ENCODE peak calls at places on chromosomes 16 and 17, in nine cellular contexts. One of them, this sample, is unnamed.

GRCh38 chr16:51705142-51705541 is 554.1 kb upstream of the SALL1 start:
- DNase-seq in ascending aorta: no peak
- DNase-seq in BE2C: no peak
- DNase-seq in mesenchymal stem cell: no peak
- DNase-seq in CD8-positive, alpha-beta memory T cell: no peak
- DNase-seq in body of pancreas: no peak
- DNase-seq in right lobe of liver: no peak
- DNase-seq in endodermal cell: no peak
- DNase-seq in tibial artery: no peak
- DNase-seq in this sample: no peak

GRCh38 chr16:85867189-85867588 is 31.8 kb upstream of the IRF8 start:
- DNase-seq in right lobe of liver: no peak
- DNase-seq in tibial artery: no peak
- DNase-seq in mesenchymal stem cell: no peak
- DNase-seq in endodermal cell: no peak
- DNase-seq in ascending aorta: no peak
- DNase-seq in CD8-positive, alpha-beta memory T cell: no peak
- DNase-seq in BE2C: no peak
- DNase-seq in body of pancreas: no peak
- DNase-seq in this sample: no peak

GRCh38 chr16:66298571-66299120 is 67.8 kb upstream of the CDH5 start:
- DNase-seq in mesenchymal stem cell: no peak
- DNase-seq in tibial artery: no peak
- DNase-seq in BE2C: no peak
- DNase-seq in body of pancreas: no peak
- DNase-seq in endodermal cell: no peak
- DNase-seq in ascending aorta: no peak
- DNase-seq in right lobe of liver: peak; percentile 6
- DNase-seq in CD8-positive, alpha-beta memory T cell: no peak
- DNase-seq in this sample: no peak

GRCh38 chr16:71917900-71918299 is 22.6 kb downstream of the IST1 start:
- DNase-seq in right lobe of liver: no peak
- DNase-seq in tibial artery: no peak
- DNase-seq in body of pancreas: no peak
- DNase-seq in mesenchymal stem cell: peak; percentile 76
- DNase-seq in ascending aorta: no peak
- DNase-seq in CD8-positive, alpha-beta memory T cell: no peak
- DNase-seq in endodermal cell: no peak
- DNase-seq in BE2C: no peak
- DNase-seq in this sample: no peak

GRCh38 chr17:38733315-38734234 is 3.4 kb downstream of the CISD3 start:
- DNase-seq in BE2C: peak; percentile 49
- DNase-seq in mesenchymal stem cell: no peak
- DNase-seq in tibial artery: no peak
- DNase-seq in ascending aorta: no peak
- DNase-seq in right lobe of liver: no peak
- DNase-seq in endodermal cell: peak; percentile 83
- DNase-seq in body of pancreas: peak; percentile 85
- DNase-seq in CD8-positive, alpha-beta memory T cell: no peak
- DNase-seq in this sample: no peak

GRCh38 chr16:78437352-78437968 is 338.0 kb downstream of the WWOX start:
- DNase-seq in endodermal cell: peak; percentile 65
- DNase-seq in right lobe of liver: no peak
- DNase-seq in mesenchymal stem cell: peak; percentile 43
- DNase-seq in BE2C: peak; percentile 23
- DNase-seq in CD8-positive, alpha-beta memory T cell: peak; percentile 8
- DNase-seq in tibial artery: no peak
- DNase-seq in ascending aorta: no peak
- DNase-seq in body of pancreas: peak; percentile 27
- DNase-seq in this sample: peak; percentile 26

GRCh38 chr17:44872131-44872768 is 24.6 kb downstream of the HIGD1B start:
- DNase-seq in CD8-positive, alpha-beta memory T cell: no peak
- DNase-seq in endodermal cell: no peak
- DNase-seq in BE2C: no peak
- DNase-seq in right lobe of liver: no peak
- DNase-seq in ascending aorta: peak; percentile 64
- DNase-seq in tibial artery: peak; percentile 63
- DNase-seq in body of pancreas: no peak
- DNase-seq in mesenchymal stem cell: no peak
- DNase-seq in this sample: no peak

GRCh38 chr16:84144859-84145639 is at the start of the genes DNAAF1 and HSDL1:
- DNase-seq in right lobe of liver: peak; percentile 94
- DNase-seq in mesenchymal stem cell: peak; percentile 82
- DNase-seq in BE2C: peak; percentile 94
- DNase-seq in ascending aorta: peak; percentile 93
- DNase-seq in body of pancreas: peak; percentile 92
- DNase-seq in tibial artery: peak; percentile 93
- DNase-seq in endodermal cell: peak; percentile 98
- DNase-seq in CD8-positive, alpha-beta memory T cell: peak; percentile 95
- DNase-seq in this sample: peak; percentile 86

GRCh38 chr17:39264119-39264518 is 38.4 kb upstream of the STAC2 start:
- DNase-seq in ascending aorta: no peak
- DNase-seq in body of pancreas: no peak
- DNase-seq in CD8-positive, alpha-beta memory T cell: no peak
- DNase-seq in endodermal cell: no peak
- DNase-seq in mesenchymal stem cell: no peak
- DNase-seq in tibial artery: no peak
- DNase-seq in BE2C: no peak
- DNase-seq in right lobe of liver: no peak
- DNase-seq in this sample: no peak

GRCh38 chr17:5373112-5373511 is 46.4 kb downstream of the NUP88 start:
- DNase-seq in tibial artery: no peak
- DNase-seq in CD8-positive, alpha-beta memory T cell: no peak
- DNase-seq in right lobe of liver: no peak
- DNase-seq in body of pancreas: no peak
- DNase-seq in ascending aorta: no peak
- DNase-seq in BE2C: no peak
- DNase-seq in mesenchymal stem cell: no peak
- DNase-seq in endodermal cell: no peak
- DNase-seq in this sample: no peak

GRCh38 chr17:77153487-77153886 is 12.7 kb downstream of the SEC14L1 start:
- DNase-seq in endodermal cell: no peak
- DNase-seq in right lobe of liver: no peak
- DNase-seq in mesenchymal stem cell: no peak
- DNase-seq in ascending aorta: no peak
- DNase-seq in tibial artery: no peak
- DNase-seq in CD8-positive, alpha-beta memory T cell: no peak
- DNase-seq in BE2C: no peak
- DNase-seq in body of pancreas: no peak
- DNase-seq in this sample: no peak

GRCh38 chr17:58587713-58588117 is 73.3 kb upstream of the MTMR4 start:
- DNase-seq in body of pancreas: peak; percentile 54
- DNase-seq in endodermal cell: peak; percentile 97
- DNase-seq in CD8-positive, alpha-beta memory T cell: peak; percentile 32
- DNase-seq in mesenchymal stem cell: peak; percentile 54
- DNase-seq in tibial artery: peak; percentile 67
- DNase-seq in BE2C: peak; percentile 69
- DNase-seq in ascending aorta: peak; percentile 74
- DNase-seq in right lobe of liver: peak; percentile 64
- DNase-seq in this sample: peak; percentile 31

GRCh38 chr16:81493755-81494433 is 49.3 kb downstream of the CMIP start:
- DNase-seq in ascending aorta: no peak
- DNase-seq in endodermal cell: peak; percentile 68
- DNase-seq in BE2C: no peak
- DNase-seq in tibial artery: no peak
- DNase-seq in mesenchymal stem cell: peak; percentile 79
- DNase-seq in right lobe of liver: peak; percentile 78
- DNase-seq in CD8-positive, alpha-beta memory T cell: no peak
- DNase-seq in body of pancreas: peak; percentile 94
- DNase-seq in this sample: no peak

GRCh38 chr16:87593710-87594258 is 8.5 kb upstream of the JPH3 start:
- DNase-seq in tibial artery: no peak
- DNase-seq in mesenchymal stem cell: no peak
- DNase-seq in endodermal cell: no peak
- DNase-seq in body of pancreas: no peak
- DNase-seq in CD8-positive, alpha-beta memory T cell: no peak
- DNase-seq in ascending aorta: no peak
- DNase-seq in right lobe of liver: no peak
- DNase-seq in BE2C: no peak
- DNase-seq in this sample: no peak

GRCh38 chr16:2934450-2934849 is 22.7 kb downstream of the FLYWCH1 start:
- DNase-seq in body of pancreas: no peak
- DNase-seq in tibial artery: no peak
- DNase-seq in CD8-positive, alpha-beta memory T cell: no peak
- DNase-seq in endodermal cell: no peak
- DNase-seq in right lobe of liver: no peak
- DNase-seq in ascending aorta: no peak
- DNase-seq in BE2C: no peak
- DNase-seq in mesenchymal stem cell: no peak
- DNase-seq in this sample: no peak

GRCh38 chr16:2936436-2937011 is 24.8 kb downstream of the FLYWCH1 start:
- DNase-seq in BE2C: no peak
- DNase-seq in mesenchymal stem cell: no peak
- DNase-seq in endodermal cell: no peak
- DNase-seq in CD8-positive, alpha-beta memory T cell: no peak
- DNase-seq in body of pancreas: no peak
- DNase-seq in tibial artery: no peak
- DNase-seq in right lobe of liver: no peak
- DNase-seq in ascending aorta: no peak
- DNase-seq in this sample: no peak

GRCh38 chr16:2935418-2935817 is 23.7 kb downstream of the FLYWCH1 start:
- DNase-seq in right lobe of liver: no peak
- DNase-seq in tibial artery: no peak
- DNase-seq in mesenchymal stem cell: no peak
- DNase-seq in CD8-positive, alpha-beta memory T cell: no peak
- DNase-seq in body of pancreas: no peak
- DNase-seq in BE2C: no peak
- DNase-seq in endodermal cell: no peak
- DNase-seq in ascending aorta: no peak
- DNase-seq in this sample: no peak

GRCh38 chr16:2938206-2938605 is 25.9 kb upstream of the KREMEN2 start:
- DNase-seq in body of pancreas: no peak
- DNase-seq in mesenchymal stem cell: no peak
- DNase-seq in BE2C: no peak
- DNase-seq in right lobe of liver: no peak
- DNase-seq in endodermal cell: no peak
- DNase-seq in tibial artery: no peak
- DNase-seq in ascending aorta: no peak
- DNase-seq in CD8-positive, alpha-beta memory T cell: no peak
- DNase-seq in this sample: no peak

DNA sequence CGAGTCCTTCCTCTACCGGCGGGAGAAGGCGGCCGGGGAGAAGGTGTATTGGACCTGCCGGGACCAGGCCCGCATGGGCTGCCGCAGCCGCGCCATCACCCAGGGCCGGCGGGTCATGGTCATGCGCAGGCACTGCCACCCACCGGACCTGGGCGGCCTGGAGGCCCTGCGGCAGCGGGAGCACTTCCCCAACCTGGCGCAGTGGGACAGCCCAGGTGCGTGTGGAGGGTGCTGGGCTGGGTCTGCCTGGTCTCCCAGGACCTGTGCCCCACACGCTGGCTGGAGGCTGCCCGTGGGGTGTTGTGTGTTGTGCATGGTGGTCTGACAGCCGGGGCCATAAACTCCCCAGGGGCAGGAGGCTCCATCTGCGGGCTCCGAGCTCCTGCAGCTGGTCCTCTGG is 25.4 kb downstream of the FLYWCH1 start:
- DNase-seq in right lobe of liver: no peak
- DNase-seq in tibial artery: no peak
- DNase-seq in BE2C: no peak
- DNase-seq in CD8-positive, alpha-beta memory T cell: no peak
- DNase-seq in body of pancreas: no peak
- DNase-seq in ascending aorta: no peak
- DNase-seq in mesenchymal stem cell: no peak
- DNase-seq in endodermal cell: no peak
- DNase-seq in this sample: no peak
- H3K36me3 ChIP-seq in right lobe of liver: no peaks in the 10 kb centered on the region
- H3K36me3 ChIP-seq in tibial artery: peaks cover 97% of the 10 kb centered on the region
- H3K36me3 ChIP-seq in BE2C: peaks cover 21% of the 10 kb centered on the region
- H3K36me3 ChIP-seq in CD8-positive, alpha-beta memory T cell: peaks cover 16% of the 10 kb centered on the region
- H3K36me3 ChIP-seq in body of pancreas: peaks cover 18% of the 10 kb centered on the region
- H3K36me3 ChIP-seq in ascending aorta: peaks cover 89% of the 10 kb centered on the region
- H3K36me3 ChIP-seq in mesenchymal stem cell: peaks cover 79% of the 10 kb centered on the region
- H3K36me3 ChIP-seq in endodermal cell: peaks cover 35% of the 10 kb centered on the region
- H3K36me3 ChIP-seq in this sample: no peaks in the 10 kb centered on the region

GRCh38 chr17:34637041-34637547 is 57.7 kb downstream of the TMEM132E start:
- DNase-seq in ascending aorta: no peak
- DNase-seq in endodermal cell: no peak
- DNase-seq in body of pancreas: no peak
- DNase-seq in CD8-positive, alpha-beta memory T cell: no peak
- DNase-seq in right lobe of liver: no peak
- DNase-seq in BE2C: no peak
- DNase-seq in mesenchymal stem cell: no peak
- DNase-seq in tibial artery: no peak
- DNase-seq in this sample: no peak
- H3K27me3 ChIP-seq in ascending aorta: no peaks in the 10 kb centered on the region
- H3K27me3 ChIP-seq in endodermal cell: peaks cover 65% of the 10 kb centered on the region
- H3K27me3 ChIP-seq in body of pancreas: no peaks in the 10 kb centered on the region
- H3K27me3 ChIP-seq in CD8-positive, alpha-beta memory T cell: no peaks in the 10 kb centered on the region
- H3K27me3 ChIP-seq in right lobe of liver: peaks cover 14% of the 10 kb centered on the region
- H3K27me3 ChIP-seq in BE2C: no peaks in the 10 kb centered on the region
- H3K27me3 ChIP-seq in mesenchymal stem cell: no peaks in the 10 kb centered on the region
- H3K27me3 ChIP-seq in tibial artery: peaks cover 84% of the 10 kb centered on the region
- H3K27me3 ChIP-seq in this sample: peaks cover 3% of the 10 kb centered on the region

GRCh38 chr17:50946891-50947843 is 81.0 kb upstream of the TOB1 start:
- DNase-seq in endodermal cell: peak; percentile 48
- DNase-seq in right lobe of liver: peak; percentile 90
- DNase-seq in mesenchymal stem cell: no peak
- DNase-seq in BE2C: no peak
- DNase-seq in ascending aorta: peak; percentile 58
- DNase-seq in CD8-positive, alpha-beta memory T cell: no peak
- DNase-seq in body of pancreas: no peak
- DNase-seq in tibial artery: peak; percentile 66
- DNase-seq in this sample: peak; percentile 15
- H3K4me1 ChIP-seq in endodermal cell: peaks cover 17% of the 10 kb centered on the region
- H3K4me1 ChIP-seq in right lobe of liver: peaks cover 60% of the 10 kb centered on the region
- H3K4me1 ChIP-seq in mesenchymal stem cell: peaks cover 61% of the 10 kb centered on the region
- H3K4me1 ChIP-seq in BE2C: peaks cover 57% of the 10 kb centered on the region
- H3K4me1 ChIP-seq in ascending aorta: peaks cover 43% of the 10 kb centered on the region
- H3K4me1 ChIP-seq in CD8-positive, alpha-beta memory T cell: peaks cover 42% of the 10 kb centered on the region
- H3K4me1 ChIP-seq in body of pancreas: peaks cover 75% of the 10 kb centered on the region
- H3K4me1 ChIP-seq in tibial artery: peaks cover 64% of the 10 kb centered on the region
- H3K4me1 ChIP-seq in this sample: peaks cover 29% of the 10 kb centered on the region

DNA sequence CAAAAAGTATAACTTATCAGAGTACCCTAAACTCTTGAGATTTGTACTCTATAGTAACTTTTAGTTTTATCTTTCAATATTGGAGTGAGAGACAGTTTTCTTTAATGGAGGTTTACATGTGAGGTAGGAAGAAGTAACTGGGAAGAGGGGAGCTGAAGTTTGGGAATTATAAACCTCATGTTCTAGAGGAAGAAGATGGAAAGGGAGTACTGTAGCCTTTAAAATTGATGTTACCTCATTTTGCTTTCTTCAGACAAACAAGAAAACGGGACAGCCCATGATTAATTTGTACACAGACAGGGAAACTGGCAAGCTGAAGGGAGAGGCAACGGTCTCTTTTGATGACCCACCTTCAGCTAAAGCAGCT is 9.5 kb downstream of the FUS start:
- DNase-seq in tibial artery: no peak
- DNase-seq in BE2C: no peak
- DNase-seq in mesenchymal stem cell: no peak
- DNase-seq in body of pancreas: no peak
- DNase-seq in endodermal cell: no peak
- DNase-seq in ascending aorta: no peak
- DNase-seq in CD8-positive, alpha-beta memory T cell: no peak
- DNase-seq in right lobe of liver: no peak
- DNase-seq in this sample: no peak
- H3K36me3 ChIP-seq in tibial artery: peaks cover 100% of the 10 kb centered on the region
- H3K36me3 ChIP-seq in BE2C: peaks cover 100% of the 10 kb centered on the region
- H3K36me3 ChIP-seq in mesenchymal stem cell: peaks cover 100% of the 10 kb centered on the region
- H3K36me3 ChIP-seq in body of pancreas: peaks cover 78% of the 10 kb centered on the region
- H3K36me3 ChIP-seq in endodermal cell: peaks cover 100% of the 10 kb centered on the region
- H3K36me3 ChIP-seq in ascending aorta: peaks cover 99% of the 10 kb centered on the region
- H3K36me3 ChIP-seq in CD8-positive, alpha-beta memory T cell: peaks cover 92% of the 10 kb centered on the region
- H3K36me3 ChIP-seq in right lobe of liver: peaks cover 31% of the 10 kb centered on the region
- H3K36me3 ChIP-seq in this sample: no peaks in the 10 kb centered on the region

This sample was measured in uterus.